ENCODE peak calls at places on chromosomes 7 and 10, in six cellular contexts. M is GM23248; J is ascending aorta; C is H1; X is effector memory CD4-positive, alpha-beta T cell; V is CD8-positive, alpha-beta T cell. G is an unnamed sample.

GRCh38 chr10:128996092-128996491 is 470.9 kb upstream of the MGMT start:
- DNase-seq in M (no peak), J (no peak), C (no peak), X (no peak), V (no peak), G (no peak)

GRCh38 chr7:43495572-43495971 is 87.3 kb upstream of the STK17A start:
- DNase-seq in M (no peak), J (no peak), C (no peak), X (no peak), V (no peak), G (no peak)

GRCh38 chr10:31906039-31906438 is 22.6 kb downstream of the ARHGAP12 start:
- DNase-seq in M (peak), J (no peak), C (no peak), X (no peak), V (no peak), G (no peak)

GRCh38 chr7:106056513-106057203 is 55.5 kb downstream of the SYPL1 start:
- DNase-seq in M (peak), J (peak), C (peak), X (peak), V (peak), G (peak)

GRCh38 chr10:36023939-36024338 is 381.8 kb upstream of the FZD8 start:
- DNase-seq in M (peak), J (peak), C (no peak), X (no peak), V (no peak), G (no peak)

GRCh38 chr10:3827768-3828403 is 42.9 kb upstream of the KLF6 start:
- DNase-seq in M (no peak), J (no peak), C (no peak), X (no peak), V (no peak), G (no peak)

GRCh38 chr10:113333313-113333712 is 219.5 kb upstream of the HABP2 start:
- DNase-seq in M (no peak), J (no peak), C (no peak), X (no peak), V (no peak), G (no peak)

GRCh38 chr7:94049615-94050014 is 45.5 kb upstream of the BET1 start:
- DNase-seq in M (no peak), J (no peak), C (no peak), X (no peak), V (no peak), G (no peak)

GRCh38 chr10:60848126-60848525 is 69.8 kb downstream of the CDK1 start:
- DNase-seq in M (peak), J (no peak), C (no peak), X (no peak), V (no peak), G (no peak)

GRCh38 chr10:33134011-33134751 is 176.2 kb upstream of the ITGB1 start:
- DNase-seq in M (peak), J (peak), C (no peak), X (peak), V (peak), G (peak)

GRCh38 chr7:36775673-36776072 is 51.4 kb upstream of the AOAH start:
- DNase-seq in M (no peak), J (no peak), C (no peak), X (no peak), V (no peak), G (no peak)
- H3K27ac ChIP-seq in M (no peak), J (no peak), C (no peak), X (no peak), V (no peak), G (no peak)

GRCh38 chr10:24307696-24308476 is 98.9 kb downstream of the KIAA1217 start:
- DNase-seq in M (no peak), J (peak), C (no peak), X (no peak), V (no peak), G (no peak)

GRCh38 chr10:24306507-24306875 is 97.6 kb downstream of the KIAA1217 start:
- DNase-seq in M (peak), J (no peak), C (no peak), X (no peak), V (no peak), G (no peak)

GRCh38 chr10:24310104-24310503 is 101.2 kb downstream of the KIAA1217 start:
- DNase-seq in M (no peak), J (no peak), C (no peak), X (no peak), V (no peak), G (no peak)

GRCh38 chr10:24305551-24306506 is 96.9 kb downstream of the KIAA1217 start:
- DNase-seq in M (no peak), J (no peak), C (no peak), X (no peak), V (no peak), G (no peak)

GRCh38 chr10:24307173-24307572 is 98.2 kb downstream of the KIAA1217 start:
- DNase-seq in M (no peak), J (no peak), C (no peak), X (no peak), V (no peak), G (no peak)
- H3K27ac ChIP-seq in M (no peak), J (peak), C (no peak), X (no peak), V (no peak), G (peak)

GRCh38 chr10:62075414-62075813 is 173.9 kb downstream of the ARID5B start:
- DNase-seq in M (no peak), J (no peak), C (no peak), X (no peak), V (no peak), G (no peak)
- H3K27ac ChIP-seq in M (peak), J (peak), C (no peak), X (peak), V (no peak), G (no peak)

GRCh38 chr10:77513783-77514331 is 123.8 kb downstream of the KCNMA1 start:
- DNase-seq in M (peak), J (peak), C (no peak), X (no peak), V (no peak), G (peak)

GRCh38 chr10:77511498-77512218 is 126.0 kb downstream of the KCNMA1 start:
- DNase-seq in M (no peak), J (no peak), C (no peak), X (no peak), V (no peak), G (no peak)

GRCh38 chr10:77510695-77511094 is 126.9 kb downstream of the KCNMA1 start:
- DNase-seq in M (no peak), J (no peak), C (no peak), X (no peak), V (no peak), G (no peak)

GRCh38 chr10:77512219-77512578 is 125.4 kb downstream of the KCNMA1 start:
- DNase-seq in M (peak), J (no peak), C (no peak), X (no peak), V (no peak), G (no peak)

GRCh38 chr10:77513220-77513619 is 124.4 kb downstream of the KCNMA1 start:
- DNase-seq in M (no peak), J (no peak), C (no peak), X (no peak), V (no peak), G (no peak)
- H3K27ac ChIP-seq in M (peak), J (peak), C (no peak), X (no peak), V (no peak), G (peak)

DNA sequence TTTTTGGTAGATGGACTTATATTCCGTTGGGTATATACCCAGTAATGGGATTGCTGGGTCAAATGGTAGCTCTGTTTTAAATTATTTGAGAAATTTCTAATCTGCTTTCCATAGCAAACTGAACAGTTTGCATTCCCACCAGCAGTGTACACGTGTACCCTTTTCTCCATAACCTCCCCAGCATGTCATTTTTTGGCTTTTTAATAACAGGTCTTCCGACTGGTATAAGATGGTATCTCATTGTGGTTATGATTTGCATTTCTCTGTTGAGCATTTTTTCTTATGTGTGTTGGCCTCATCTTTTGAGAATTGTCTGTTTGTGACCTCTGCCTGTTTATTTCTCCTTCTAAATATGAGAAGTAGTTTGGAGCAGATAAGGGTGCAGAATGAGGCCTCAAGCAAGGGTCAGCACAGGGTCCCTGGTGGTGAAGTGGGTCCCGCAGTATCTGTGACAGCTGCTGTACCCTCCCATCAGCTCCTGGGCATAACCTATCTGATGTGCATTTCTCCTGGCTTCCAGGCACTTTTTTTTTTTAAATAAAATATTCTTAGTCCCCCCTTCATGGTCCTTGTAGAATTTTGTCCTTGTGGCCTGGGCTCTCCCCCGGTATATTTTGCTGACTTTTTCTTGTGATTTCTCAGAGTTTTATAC is 73.5 kb downstream of the PROSER2 start:
- DNase-seq in M (no peak), J (no peak), C (no peak), X (no peak), V (no peak), G (no peak)
- H3K27ac ChIP-seq in M (no peak), J (no peak), C (no peak), X (no peak), V (no peak), G (no peak)

GRCh38 chr10:99660662-99661369 is 1.5 kb downstream of the ENTPD7 start:
- DNase-seq in M (no peak), J (no peak), C (no peak), X (no peak), V (no peak), G (no peak)

GRCh38 chr10:99659031-99659867 is at the start of gene ENTPD7:
- DNase-seq in M (peak), J (peak), C (peak), X (peak), V (peak), G (peak)

GRCh38 chr10:99658622-99659030 is 683 bp upstream of the ENTPD7 start:
- DNase-seq in M (peak), J (peak), C (peak), X (no peak), V (peak), G (peak)

GRCh38 chr10:99659868-99660366 is 608 bp downstream of the ENTPD7 start:
- DNase-seq in M (peak), J (no peak), C (no peak), X (no peak), V (no peak), G (no peak)

GRCh38 chr10:99661370-99661749 is 2.1 kb downstream of the ENTPD7 start:
- DNase-seq in M (peak), J (no peak), C (no peak), X (no peak), V (no peak), G (no peak)
- H3K27ac ChIP-seq in M (peak), J (no peak), C (no peak), X (no peak), V (no peak), G (no peak)

GRCh38 chr7:55132550-55132889 is 113.7 kb downstream of the EGFR start:
- DNase-seq in M (no peak), J (no peak), C (no peak), X (no peak), V (no peak), G (no peak)
- H3K27ac ChIP-seq in M (peak), J (peak), C (no peak), X (no peak), V (no peak), G (no peak)

GRCh38 chr7:151918444-151918843 is 37.8 kb upstream of the GALNTL5 start:
- DNase-seq in M (no peak), J (peak), C (no peak), X (no peak), V (no peak), G (no peak)
- H3K27ac ChIP-seq in M (no peak), J (no peak), C (no peak), X (no peak), V (no peak), G (no peak)

G was measured in caudate nucleus.